ENCODE peak calls at places on chromosomes 4 and X, in six cellular contexts. G is hypothalamus; O is NCI-H446; W is activated CD4-positive, alpha-beta T cell treated with anti-CD3 and anti-CD28 coated beads, Interleukin-2, amount 50 U/mL, for 1 hour; J is mucosa of descending colon; L is NCI-H510A treated with DMSO at 0.1 percent for 48 hours. A is an unnamed sample.

GRCh38 chrX:70168238-70169188 is 8.8 kb upstream of the DGAT2L6 start:
- DNase-seq in W (no peak), J (no peak), G (no peak), L (no peak), O (no peak), A (no peak)

GRCh38 chr4:77010841-77011354 is 61.3 kb downstream of the SEPTIN11 start:
- DNase-seq in W (no peak), G (no peak), O (no peak), J (no peak), L (no peak), A (no peak)

GRCh38 chr4:27048350-27049100 is 187.9 kb downstream of the STIM2 start:
- DNase-seq in W (no peak), O (peak), G (no peak), J (no peak), L (peak), A (no peak)

GRCh38 chrX:39012561-39013209 is 211.4 kb downstream of the MID1IP1 start:
- DNase-seq in O (no peak), W (no peak), G (no peak), L (no peak), J (no peak), A (no peak)

GRCh38 chr4:150323551-150324325 is 245.5 kb downstream of the DCLK2 start:
- DNase-seq in O (no peak), W (no peak), G (no peak), L (no peak), J (no peak), A (no peak)

GRCh38 chr4:97653701-97654100 is 489.6 kb downstream of the STPG2 start:
- DNase-seq in J (no peak), W (no peak), L (no peak), O (no peak), G (no peak), A (no peak)

GRCh38 chr4:90495936-90496335 is 368.7 kb downstream of the CCSER1 start:
- DNase-seq in L (no peak), G (no peak), W (no peak), O (no peak), J (no peak), A (no peak)

GRCh38 chr4:22720091-22720490 is 27.4 kb downstream of the GBA3 start:
- DNase-seq in J (no peak), L (no peak), G (no peak), O (no peak), W (no peak), A (no peak)

GRCh38 chr4:168998596-168998995 is 11.5 kb downstream of the CBR4 start:
- DNase-seq in W (no peak), L (no peak), J (no peak), O (no peak), G (no peak), A (no peak)

GRCh38 chrX:151004085-151004484 is 20.9 kb downstream of the HMGB3 start:
- DNase-seq in J (no peak), W (no peak), O (no peak), L (no peak), G (no peak), A (no peak)

GRCh38 chr4:8189551-8190466 is 9.3 kb upstream of the SH3TC1 start:
- DNase-seq in G (no peak), J (no peak), O (peak), W (no peak), L (no peak), A (no peak)

GRCh38 chr4:114401483-114401882 is 197.1 kb upstream of the UGT8 start:
- DNase-seq in O (no peak), W (no peak), L (no peak), G (no peak), J (no peak), A (no peak)

GRCh38 chrX:39809326-39809725 is 288.4 kb downstream of the BCOR start:
- DNase-seq in J (no peak), L (no peak), O (no peak), W (no peak), G (no peak), A (no peak)

GRCh38 chr4:98642991-98643426 is 15.4 kb downstream of the TSPAN5 start:
- DNase-seq in L (no peak), O (no peak), G (no peak), W (no peak), J (no peak), A (no peak)

GRCh38 chr4:185540487-185541125 is 5.3 kb upstream of the PDLIM3 start:
- DNase-seq in J (no peak), O (no peak), G (no peak), W (no peak), L (no peak), A (no peak)

GRCh38 chr4:19711871-19712270 is 539.8 kb upstream of the SLIT2 start:
- DNase-seq in O (no peak), J (no peak), L (no peak), G (no peak), W (no peak), A (no peak)

GRCh38 chr4:16722386-16722785 is 176.1 kb downstream of the LDB2 start:
- DNase-seq in O (no peak), J (no peak), L (no peak), W (no peak), G (no peak), A (no peak)

GRCh38 chr4:139556735-139557505 is 901 bp upstream of the SETD7 start:
- DNase-seq in J (peak), L (peak), W (peak), O (peak), G (peak), A (peak)

GRCh38 chr4:94135701-94136100 is 72.0 kb upstream of the SMARCAD1 start:
- DNase-seq in O (peak), J (no peak), G (no peak), W (no peak), L (no peak), A (no peak)

GRCh38 chrX:31136144-31136572 is 64.3 kb upstream of the FTHL17 start:
- DNase-seq in W (no peak), G (no peak), O (no peak), L (no peak), J (no peak), A (no peak)

A was measured in DMS 273 treated with DMSO at 0.1 percent for 48 hours.